ENCODE peak calls at places on chromosomes 13 and 19, in nine cellular contexts. E is HS-27A; T is astrocyte of the cerebellum; I is D341Med; W is stimulated activated CD4-positive, alpha-beta T cell treated with anti-CD3 and anti-CD28 coated beads, Interleukin-1b, Interleukin-23, amount 100 ng/mL, for 1 hour; R is GM23338; U is iPS-NIHi11; G is GM12891; B is GM03348. P is an unnamed sample.

GRCh38 chr13:114007566-114007965 is 33.7 kb upstream of the C13orf46 start:
- DNase-seq in E (no peak), T (no peak), I (no peak), W (no peak), R (no peak), U (no peak), G (no peak), B (no peak), P (no peak)

GRCh38 chr19:17654993-17655392 is 33.2 kb downstream of the UNC13A start:
- DNase-seq in E (no peak), T (no peak), I (peak; percentile 77), W (no peak), R (peak; percentile 48), U (peak; percentile 87), G (no peak), B (no peak), P (no peak)

GRCh38 chr19:8397746-8398721 is 7.9 kb downstream of the RAB11B start:
- DNase-seq in E (no peak), T (no peak), I (peak; percentile 19), W (no peak), R (no peak), U (no peak), G (no peak), B (no peak), P (no peak)

GRCh38 chr13:100657881-100658315 is 16.7 kb downstream of the TMTC4 start:
- DNase-seq in E (no peak), T (no peak), I (no peak), W (no peak), R (no peak), U (no peak), G (no peak), B (no peak), P (no peak)

GRCh38 chr13:89061821-89062220 is 1390.7 kb downstream of the SLITRK5 start:
- DNase-seq in E (no peak), T (no peak), I (no peak), W (no peak), R (no peak), U (no peak), G (no peak), B (no peak), P (no peak)

GRCh38 chr19:46729696-46730095 is 12.8 kb upstream of the PRKD2 start:
- DNase-seq in E (no peak), T (no peak), I (no peak), W (no peak), R (no peak), U (no peak), G (no peak), B (no peak), P (no peak)

GRCh38 chr13:54373211-54373610 is 1344.6 kb downstream of the OLFM4 start:
- DNase-seq in E (no peak), T (no peak), I (no peak), W (no peak), R (peak; percentile 68), U (peak; percentile 19), G (no peak), B (no peak), P (no peak)

GRCh38 chr13:44818428-44818827 is 170.8 kb downstream of the NUFIP1 start:
- DNase-seq in E (no peak), T (no peak), I (peak; percentile 41), W (no peak), R (peak; percentile 79), U (peak; percentile 74), G (no peak), B (no peak), P (no peak)

GRCh38 chr19:45075215-45076028 is 856 bp downstream of the ZNF296 start:
- DNase-seq in E (no peak), T (no peak), I (peak; percentile 68), W (no peak), R (peak; percentile 88), U (peak; percentile 81), G (peak; percentile 82), B (peak; percentile 53), P (no peak)

GRCh38 chr13:24181991-24182702 is 21.6 kb downstream of the SPATA13 start:
- DNase-seq in E (no peak), T (no peak), I (no peak), W (no peak), R (no peak), U (no peak), G (no peak), B (no peak), P (no peak)

GRCh38 chr19:40365613-40366401 is 17.3 kb downstream of the PLD3 start:
- DNase-seq in E (no peak), T (peak; percentile 16), I (no peak), W (peak; percentile 46), R (peak; percentile 91), U (peak; percentile 100), G (peak; percentile 98), B (peak; percentile 90), P (no peak)

GRCh38 chr19:36547001-36547732 is 19.1 kb upstream of the ZNF260 start:
- DNase-seq in E (no peak), T (no peak), I (no peak), W (no peak), R (peak; percentile 34), U (no peak), G (no peak), B (no peak), P (no peak)

GRCh38 chr13:98480915-98481510 is 95.9 kb downstream of the STK24 start:
- DNase-seq in E (no peak), T (no peak), I (no peak), W (no peak), R (no peak), U (no peak), G (peak; percentile 41), B (no peak), P (no peak)

GRCh38 chr19:45967246-45967645 is 6.4 kb downstream of the NOVA2 start:
- DNase-seq in E (no peak), T (no peak), I (no peak), W (no peak), R (no peak), U (no peak), G (no peak), B (no peak), P (no peak)

GRCh38 chr13:47258384-47258783 is 361.5 kb upstream of the HTR2A start:
- DNase-seq in E (no peak), T (no peak), I (no peak), W (no peak), R (no peak), U (no peak), G (no peak), B (no peak), P (no peak)

GRCh38 chr19:16293133-16294085 is 31.2 kb upstream of the KLF2 start:
- DNase-seq in E (peak; percentile 77), T (peak; percentile 79), I (no peak), W (no peak), R (no peak), U (no peak), G (no peak), B (peak; percentile 92), P (no peak)

GRCh38 chr19:36573020-36573947 is at the start of gene ZNF529:
- DNase-seq in E (peak; percentile 94), T (peak; percentile 66), I (peak; percentile 92), W (peak; percentile 50), R (peak; percentile 98), U (peak; percentile 94), G (peak; percentile 80), B (peak; percentile 95), P (peak; percentile 68)

GRCh38 chr19:58150328-58150921 is at the start of gene ZNF329:
- DNase-seq in E (peak; percentile 66), T (peak; percentile 49), I (peak; percentile 99), W (peak; percentile 94), R (peak; percentile 89), U (peak; percentile 94), G (peak; percentile 84), B (peak; percentile 99), P (no peak)

GRCh38 chr13:67390462-67391093 is 160.4 kb upstream of the PCDH9 start:
- DNase-seq in E (no peak), T (peak; percentile 3), I (no peak), W (no peak), R (no peak), U (no peak), G (no peak), B (peak; percentile 6), P (no peak)

GRCh38 chr19:1739960-1740629 is 13.2 kb upstream of the ONECUT3 start:
- DNase-seq in E (no peak), T (no peak), I (no peak), W (no peak), R (no peak), U (no peak), G (no peak), B (no peak), P (no peak)

GRCh38 chr19:49150106-49150943 is 4.9 kb downstream of the HRC start:
- DNase-seq in E (peak; percentile 61), T (no peak), I (peak; percentile 87), W (no peak), R (peak; percentile 95), U (peak; percentile 79), G (peak; percentile 58), B (peak; percentile 91), P (no peak)

GRCh38 chr19:10812902-10813404 is 23.1 kb downstream of the TMED1 start:
- DNase-seq in E (peak; percentile 60), T (peak; percentile 49), I (no peak), W (no peak), R (no peak), U (no peak), G (no peak), B (peak; percentile 94), P (peak; percentile 50)

GRCh38 chr13:30371649-30372265 is 50.5 kb upstream of the UBE2L5 start:
- DNase-seq in E (peak; percentile 7), T (no peak), I (no peak), W (no peak), R (no peak), U (no peak), G (peak; percentile 35), B (peak; percentile 28), P (no peak)

GRCh38 chr13:30241537-30241936 is 65.8 kb downstream of the KATNAL1 start:
- DNase-seq in E (no peak), T (no peak), I (no peak), W (no peak), R (no peak), U (no peak), G (no peak), B (no peak), P (no peak)

GRCh38 chr19:8592231-8593009 is 15.2 kb upstream of the MYO1F start:
- DNase-seq in E (peak; percentile 75), T (peak; percentile 94), I (peak; percentile 83), W (peak; percentile 87), R (peak; percentile 100), U (peak; percentile 92), G (no peak), B (peak; percentile 96), P (peak; percentile 64)

GRCh38 chr19:17806945-17807344 is 12.0 kb downstream of the B3GNT3 start:
- DNase-seq in E (no peak), T (no peak), I (no peak), W (no peak), R (no peak), U (no peak), G (no peak), B (no peak), P (no peak)

GRCh38 chr19:6059996-6060599 is 50.2 kb downstream of the RFX2 start:
- DNase-seq in E (no peak), T (no peak), I (no peak), W (no peak), R (no peak), U (no peak), G (no peak), B (no peak), P (no peak)

GRCh38 chr13:64453831-64454230 is 2776.3 kb downstream of the PCDH9 start:
- DNase-seq in E (no peak), T (no peak), I (no peak), W (no peak), R (peak; percentile 11), U (peak; percentile 9), G (no peak), B (peak; percentile 12), P (no peak)

GRCh38 chr13:94192576-94192975 is 286.9 kb downstream of the DCT start:
- DNase-seq in E (no peak), T (no peak), I (peak; percentile 67), W (no peak), R (peak; percentile 63), U (peak; percentile 59), G (peak; percentile 2), B (peak; percentile 30), P (no peak)

GRCh38 chr13:79435549-79435948 is 29.5 kb upstream of the RBM26 start:
- DNase-seq in E (no peak), T (peak; percentile 6), I (no peak), W (no peak), R (no peak), U (no peak), G (no peak), B (peak; percentile 17), P (no peak)

GRCh38 chr19:15317392-15318011 is 14.8 kb downstream of the BRD4 start:
- DNase-seq in E (no peak), T (no peak), I (no peak), W (no peak), R (peak; percentile 42), U (no peak), G (no peak), B (peak; percentile 71), P (no peak)